ENCODE peak calls at places on chromosomes 4 and X, in eight cellular contexts. J, U, F, P, O, E, A and R are unnamed samples.
A peak's percentile ranks its signal among the peaks of the same experiment; 100 is the strongest.

GRCh38 chr4:176717237-176717636 is 75.5 kb downstream of the VEGFC start:
- DNase-seq in E (no peak), A (no peak), P (no peak), U (no peak), O (no peak), J (no peak), F (no peak), R (no peak)

GRCh38 chr4:54067163-54067562 is 2.8 kb upstream of the CHIC2 start:
- DNase-seq in U (peak; percentile 71), P (no peak), F (peak; percentile 69), E (no peak), J (no peak), O (no peak), A (no peak), R (peak; percentile 9)

GRCh38 chr4:91830681-91831395 is 472.9 kb upstream of the GRID2 start:
- DNase-seq in U (no peak), O (no peak), J (no peak), F (no peak), P (no peak), A (no peak), E (no peak), R (no peak)

GRCh38 chr4:29009908-29010307 is 1710.3 kb upstream of the PCDH7 start:
- DNase-seq in F (no peak), O (no peak), P (no peak), J (no peak), U (no peak), A (no peak), E (no peak), R (no peak)

GRCh38 chr4:3366893-3367775 is 74.3 kb downstream of the RGS12 start:
- DNase-seq in P (no peak), F (no peak), A (no peak), J (no peak), O (no peak), E (no peak), U (no peak), R (no peak)

GRCh38 chr4:38266616-38267015 is 306.4 kb downstream of the PTTG2 start:
- DNase-seq in E (no peak), O (no peak), U (peak; percentile 57), J (no peak), A (no peak), P (no peak), F (no peak), R (no peak)

GRCh38 chrX:93673869-93674271 is at the start of gene FAM133A:
- DNase-seq in A (no peak), J (peak; percentile 5), F (peak; percentile 10), U (no peak), E (no peak), P (no peak), O (no peak), R (no peak)

GRCh38 chr4:138241281-138242075 is 671 bp downstream of the SLC7A11 start:
- DNase-seq in U (peak; percentile 38), E (peak; percentile 51), J (no peak), F (peak; percentile 72), P (no peak), O (no peak), A (no peak), R (no peak)

GRCh38 chrX:55710701-55711100 is 6.8 kb upstream of the RRAGB start:
- DNase-seq in U (peak; percentile 42), O (peak; percentile 17), J (no peak), P (no peak), A (no peak), E (no peak), F (peak; percentile 9), R (no peak)

GRCh38 chr4:62490635-62491034 is 1290.5 kb downstream of the ADGRL3 start:
- DNase-seq in F (no peak), O (no peak), E (no peak), P (no peak), J (no peak), A (no peak), U (no peak), R (no peak)

GRCh38 chrX:57083143-57083542 is 38.2 kb downstream of the SPIN2B start:
- DNase-seq in F (no peak), U (no peak), O (no peak), A (no peak), J (no peak), E (no peak), P (no peak), R (no peak)

GRCh38 chrX:119427024-119427794 is 28.1 kb downstream of the SLC25A43 start:
- DNase-seq in J (no peak), E (no peak), U (no peak), O (no peak), F (peak; percentile 19), P (no peak), A (no peak), R (no peak)

GRCh38 chrX:54817220-54817820 is 9.8 kb downstream of the MAGED2 start:
- DNase-seq in P (no peak), E (no peak), A (no peak), J (no peak), U (no peak), O (no peak), F (no peak), R (no peak)

GRCh38 chrX:22081475-22082092 is 49.5 kb downstream of the PHEX start:
- DNase-seq in A (peak; percentile 21), F (peak; percentile 63), J (no peak), P (peak; percentile 52), U (no peak), E (peak; percentile 55), O (no peak), R (peak; percentile 56)

GRCh38 chrX:15702488-15703371 is 35.3 kb upstream of the CA5B start:
- DNase-seq in U (no peak), F (no peak), O (no peak), A (no peak), J (no peak), E (no peak), P (no peak), R (no peak)

GRCh38 chrX:30735839-30736238 is 82.6 kb downstream of the GK start:
- DNase-seq in E (peak; percentile 31), O (peak; percentile 17), F (peak; percentile 61), A (peak; percentile 23), J (no peak), U (no peak), P (peak; percentile 52), R (peak; percentile 59)

GRCh38 chrX:103918584-103919335 is 43.7 kb upstream of the TMSB15B start:
- DNase-seq in O (no peak), P (peak; percentile 70), F (peak; percentile 75), J (no peak), E (peak; percentile 35), A (peak; percentile 20), U (no peak), R (peak; percentile 63)

GRCh38 chr4:71070015-71070414 is 76.6 kb downstream of the DCK start:
- DNase-seq in U (no peak), E (no peak), A (no peak), P (no peak), O (no peak), J (no peak), F (no peak), R (no peak)

GRCh38 chr4:84994280-84994679 is 27.8 kb upstream of the WDFY3 start:
- DNase-seq in A (no peak), O (no peak), F (no peak), U (no peak), J (no peak), E (no peak), P (no peak), R (no peak)

GRCh38 chr4:41061482-41062185 is 152.7 kb downstream of the APBB2 start:
- DNase-seq in F (no peak), J (no peak), E (no peak), U (no peak), P (no peak), O (no peak), A (no peak), R (no peak)

GRCh38 chrX:120999413-120999812 is 13.9 kb upstream of the CT47A1 start:
- DNase-seq in A (no peak), O (no peak), U (no peak), P (no peak), E (no peak), F (no peak), J (no peak), R (no peak)

GRCh38 chrX:121000589-121000988 is 15.0 kb upstream of the CT47A1 start:
- DNase-seq in F (peak; percentile 33), A (no peak), E (no peak), P (no peak), U (peak; percentile 45), O (no peak), J (no peak), R (no peak)
- TF ChIP-seq CTCF in F (peak; percentile 43), A (peak; percentile 36), E (no peak), P (no peak), U (peak; percentile 59), O (peak; percentile 11), J (peak; percentile 2), R (no peak)

DNA sequence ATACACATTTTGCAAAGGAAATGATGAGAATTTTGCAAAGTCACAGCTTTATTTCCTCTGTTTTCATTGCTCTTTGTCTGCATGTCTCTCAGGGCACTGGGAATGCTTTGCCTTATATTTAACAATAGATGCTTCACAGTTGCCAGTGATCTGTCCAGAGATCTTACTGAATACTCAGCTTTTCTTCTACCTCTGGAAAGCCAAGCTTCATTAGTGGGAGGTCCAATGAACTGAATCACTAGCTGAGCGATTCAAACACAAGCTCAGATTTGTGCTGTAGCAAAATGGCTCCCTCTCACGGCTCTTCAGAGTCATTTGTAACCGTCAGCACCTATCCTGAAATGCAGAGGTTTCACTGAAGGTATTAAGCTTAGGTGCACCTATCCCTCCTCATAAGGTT is 138.9 kb downstream of the DCLK2 start:
- DNase-seq in J (no peak), A (no peak), F (peak; percentile 68), E (no peak), O (peak; percentile 72), U (no peak), P (no peak), R (no peak)
- TF ChIP-seq CTCF in J (peak; percentile 42), A (no peak), F (peak; percentile 53), E (no peak), O (peak; percentile 57), U (no peak), P (no peak), R (no peak)

GRCh38 chr4:95985051-95985450 is 145.2 kb downstream of the PDHA2 start:
- DNase-seq in A (no peak), P (no peak), O (no peak), U (no peak), E (no peak), F (no peak), J (no peak), R (no peak)
- TF ChIP-seq CTCF in A (no peak), P (no peak), O (no peak), U (no peak), E (no peak), F (no peak), J (no peak), R (no peak)

DNA sequence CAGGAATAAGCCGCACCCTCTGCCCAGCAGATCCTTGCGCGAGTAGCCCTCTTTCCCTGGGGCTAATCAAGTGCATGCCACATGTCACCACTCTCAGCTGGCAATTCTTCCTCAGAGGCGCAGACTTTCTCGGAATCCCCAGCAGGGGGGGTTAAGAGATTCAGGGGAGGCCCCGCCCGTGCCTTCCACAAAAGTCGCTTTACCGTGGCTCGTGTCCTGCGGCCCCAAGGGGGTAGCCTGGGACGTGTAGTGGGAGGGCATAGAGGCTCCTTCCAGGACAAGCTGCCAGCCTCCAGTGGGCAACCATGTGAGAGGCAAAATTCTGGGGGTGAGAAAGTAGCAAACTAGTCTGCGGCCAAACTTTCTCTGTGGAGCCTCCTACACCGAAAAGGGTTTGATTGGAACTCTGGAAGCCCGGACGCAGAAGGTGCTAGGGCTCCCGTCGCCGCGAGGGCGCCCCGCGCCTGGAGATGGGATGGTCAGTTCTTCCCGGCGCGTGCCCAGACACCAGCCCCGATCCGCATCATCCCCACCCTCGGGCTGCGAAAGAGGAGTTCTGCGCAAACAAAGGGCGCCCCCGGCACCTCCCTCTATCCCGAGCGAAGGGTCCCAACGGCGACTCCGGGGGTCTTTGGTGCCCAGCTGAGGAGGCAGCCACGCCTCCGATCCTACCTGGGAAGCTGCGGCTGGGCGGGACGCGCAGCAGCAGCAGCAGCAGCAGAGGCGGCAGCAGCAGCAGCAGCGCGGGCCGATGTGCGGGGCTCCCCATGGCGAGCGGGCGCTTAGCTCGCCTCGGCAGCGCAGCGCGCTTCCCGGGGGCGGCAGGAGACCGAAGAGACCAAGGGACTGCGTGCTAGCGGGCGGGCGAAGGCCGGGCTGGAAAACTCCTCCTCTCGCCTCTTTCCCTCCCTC is at the start of gene SRPX:
- DNase-seq in O (no peak), J (no peak), E (peak; percentile 20), P (peak; percentile 34), F (peak; percentile 52), A (peak; percentile 14), U (no peak), R (peak; percentile 38)
- TF ChIP-seq CTCF in O (peak; percentile 49), J (peak; percentile 57), E (no peak), P (peak; percentile 27), F (no peak), A (peak; percentile 28), U (no peak), R (peak; percentile 33)